ENCODE peak calls at places on chromosomes 11 and 22, in six cellular contexts. W is bronchial epithelial cell, T is lung, Z is heart left ventricle, R is glutamatergic neuron, O is cardiac fibroblast. L is an unnamed sample.

GRCh38 chr22:41034741-41035140 is 57.7 kb upstream of the EP300 start:
- DNase-seq in W (no peak), T (no peak), Z (no peak), R (no peak), O (no peak), L (no peak)

GRCh38 chr11:66509131-66509561 is 1.3 kb upstream of the BBS1 start:
- DNase-seq in W (no peak), T (no peak), Z (no peak), R (no peak), O (no peak), L (no peak)

GRCh38 chr11:42524534-42525227 is 787.1 kb upstream of the API5 start:
- DNase-seq in W (peak), T (peak), Z (peak), R (peak), O (peak), L (peak)

GRCh38 chr11:95641506-95641905 is 148.1 kb downstream of the FAM76B start:
- DNase-seq in W (peak), T (peak), Z (no peak), R (no peak), O (no peak), L (peak)

GRCh38 chr11:79119491-79120284 is 321.1 kb downstream of the TENM4 start:
- DNase-seq in W (no peak), T (no peak), Z (no peak), R (peak), O (no peak), L (no peak)

GRCh38 chr22:24952837-24953293 is 349 bp downstream of the KIAA1671 start:
- DNase-seq in W (peak), T (peak), Z (peak), R (peak), O (peak), L (no peak)

GRCh38 chr22:39559456-39560105 is 11.0 kb upstream of the CACNA1I start:
- DNase-seq in W (no peak), T (no peak), Z (no peak), R (peak), O (peak), L (peak)

GRCh38 chr22:33038836-33039235 is 19.3 kb downstream of the SYN3 start:
- DNase-seq in W (no peak), T (no peak), Z (no peak), R (no peak), O (no peak), L (no peak)

GRCh38 chr22:43014876-43015676 is at the start of gene PACSIN2:
- DNase-seq in W (peak), T (peak), Z (peak), R (peak), O (peak), L (peak)

GRCh38 chr11:64916040-64916847 is 765 bp downstream of the ATG2A start:
- DNase-seq in W (peak), T (peak), Z (no peak), R (no peak), O (peak), L (peak)

GRCh38 chr11:788009-788640 is 1.8 kb downstream of the CEND1 start:
- DNase-seq in W (no peak), T (no peak), Z (no peak), R (peak), O (no peak), L (no peak)
- TF ChIP-seq CTCF in W (no peak), T (no peak), Z (no peak), R (peak), O (no peak), L (peak)

GRCh38 chr11:88103337-88104206 is 71.7 kb downstream of the RAB38 start:
- DNase-seq in W (peak), T (peak), Z (no peak), R (peak), O (peak), L (peak)
- TF ChIP-seq CTCF in W (peak), T (no peak), Z (peak), R (peak), O (peak), L (peak)

GRCh38 chr11:40716344-40717178 is 742.9 kb downstream of the LRRC4C start:
- DNase-seq in W (no peak), T (no peak), Z (no peak), R (no peak), O (no peak), L (no peak)

DNA sequence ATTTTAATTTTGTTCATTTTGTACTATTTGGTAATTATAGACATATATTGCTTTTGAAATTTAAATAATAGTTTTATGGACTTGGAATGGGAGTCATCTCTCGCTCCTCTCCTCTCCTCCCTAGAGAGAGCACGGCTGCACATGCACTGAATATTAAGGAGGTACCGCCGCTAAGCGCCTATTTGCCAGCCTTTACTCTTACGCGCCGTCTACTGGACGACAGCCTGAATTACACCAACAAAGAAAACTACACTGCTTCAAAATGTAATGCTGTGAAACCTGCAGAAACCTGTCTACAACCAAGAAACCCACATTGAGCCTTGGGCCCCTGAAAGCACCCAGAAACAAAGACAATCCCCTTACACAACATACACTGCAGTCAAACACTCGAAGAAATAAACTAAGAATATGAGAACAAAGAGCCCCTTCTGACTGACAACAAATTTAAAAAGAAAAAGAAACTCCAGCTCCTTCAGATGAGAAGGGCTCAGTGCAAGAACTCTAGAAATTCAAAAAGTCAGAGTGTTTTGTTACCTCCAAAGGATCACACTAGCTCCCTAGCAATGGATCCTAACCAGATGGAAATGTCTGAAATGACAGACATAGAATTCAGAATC is 737.2 kb downstream of the LRRC4C start:
- DNase-seq in W (peak), T (no peak), Z (no peak), R (peak), O (peak), L (peak)
- TF ChIP-seq CTCF in W (peak), T (no peak), Z (no peak), R (peak), O (peak), L (peak)

GRCh38 chr11:128470081-128470480 is 117.3 kb downstream of the ETS1 start:
- DNase-seq in W (no peak), T (no peak), Z (no peak), R (no peak), O (no peak), L (peak)

GRCh38 chr11:128471138-128471661 is 116.2 kb downstream of the ETS1 start:
- DNase-seq in W (no peak), T (no peak), Z (no peak), R (no peak), O (no peak), L (peak)

GRCh38 chr11:128467610-128468041 is 119.7 kb downstream of the ETS1 start:
- DNase-seq in W (peak), T (no peak), Z (peak), R (no peak), O (peak), L (no peak)

GRCh38 chr11:128468106-128468505 is 119.3 kb downstream of the ETS1 start:
- DNase-seq in W (no peak), T (no peak), Z (no peak), R (no peak), O (no peak), L (no peak)

GRCh38 chr11:128469220-128469619 is 118.1 kb downstream of the ETS1 start:
- DNase-seq in W (no peak), T (no peak), Z (no peak), R (no peak), O (no peak), L (peak)
- TF ChIP-seq CTCF in W (no peak), T (no peak), Z (no peak), R (no peak), O (no peak), L (peak)

DNA sequence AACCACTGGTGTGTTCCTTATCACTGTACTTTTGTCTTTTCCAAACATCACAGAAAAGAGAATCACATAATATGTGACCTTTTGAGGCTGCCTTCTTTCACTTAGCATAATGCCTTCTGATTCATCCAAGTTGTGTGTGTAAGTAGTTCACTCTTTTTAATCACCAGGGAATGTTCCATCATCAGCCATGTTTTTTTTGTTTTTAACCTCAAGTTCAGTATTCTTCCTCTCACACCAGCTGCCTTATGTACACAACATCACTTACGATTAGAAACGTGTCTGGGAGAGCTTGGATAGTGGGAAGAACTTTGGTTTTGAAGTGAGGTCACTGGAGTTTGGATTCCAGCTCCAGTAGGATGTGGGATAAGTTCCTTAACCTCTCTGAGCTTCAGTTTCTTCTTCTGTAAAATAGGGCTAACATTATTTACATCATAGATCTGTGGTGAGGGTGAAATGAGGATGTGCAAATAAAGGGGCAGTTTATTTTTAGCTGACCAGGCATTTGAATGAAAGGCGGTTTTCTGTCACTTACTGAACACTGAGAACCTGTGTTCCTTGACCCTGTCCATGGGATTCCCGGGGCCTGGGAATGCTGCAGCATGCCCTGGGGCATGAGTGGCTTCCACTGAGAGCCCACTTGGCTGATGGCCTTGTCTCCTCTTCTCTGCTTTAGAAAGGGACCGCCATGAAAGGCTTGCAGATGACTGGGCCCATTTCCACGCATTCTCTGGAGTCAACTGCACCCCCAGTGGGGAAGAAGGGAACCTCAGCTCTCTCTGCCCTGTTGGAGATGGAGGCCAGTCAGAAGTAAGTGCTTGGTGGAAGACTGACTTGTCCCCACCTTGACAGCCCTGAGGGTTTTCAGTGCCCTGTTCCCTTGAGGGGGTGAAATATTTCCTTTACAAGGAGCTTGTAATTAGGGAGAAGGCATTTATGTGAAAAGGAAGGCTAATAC is 92.6 kb downstream of the DEPDC5 start:
- DNase-seq in W (no peak), T (no peak), Z (no peak), R (no peak), O (peak), L (peak)
- TF ChIP-seq CTCF in W (peak), T (no peak), Z (no peak), R (peak), O (peak), L (peak)

DNA sequence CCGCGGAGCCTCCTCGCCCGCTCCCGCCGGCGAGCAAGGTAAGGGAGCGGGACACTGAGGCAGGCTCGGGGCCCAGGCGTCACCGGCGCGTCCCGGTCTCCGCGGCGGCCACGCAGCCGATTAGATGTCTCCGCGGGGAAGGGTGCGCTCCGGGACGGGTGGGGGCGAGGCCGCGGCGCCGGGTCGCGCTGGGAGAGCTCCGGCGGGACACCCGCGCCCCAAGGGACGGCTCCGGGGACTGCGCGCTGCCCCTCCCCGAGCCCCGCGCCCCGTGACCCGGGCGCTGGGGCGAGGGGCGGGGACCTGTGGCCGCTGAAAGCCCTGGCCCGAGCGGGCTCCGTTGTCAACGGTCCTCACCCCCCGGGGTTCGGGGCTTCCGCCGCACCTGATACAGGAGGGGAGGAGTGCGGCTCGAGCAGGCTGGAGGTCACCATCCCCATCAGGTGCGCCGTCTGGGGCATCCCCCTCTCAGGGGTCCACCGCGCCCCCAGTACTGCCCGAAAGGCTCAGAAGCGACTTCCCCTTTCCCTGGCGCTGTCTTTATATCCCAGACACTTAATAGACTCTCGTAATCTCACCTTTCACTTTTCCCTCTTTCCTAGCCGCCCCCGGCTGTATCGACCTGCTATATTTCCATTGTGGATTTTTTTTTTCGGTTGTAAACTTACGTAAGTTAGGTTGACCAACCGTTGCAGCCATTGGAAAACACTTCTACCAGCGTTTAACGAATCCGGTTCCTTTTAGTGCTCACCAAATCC is 566 bp downstream of the PPFIA1 start:
- DNase-seq in W (peak), T (peak), Z (peak), R (peak), O (peak), L (peak)
- TF ChIP-seq CTCF in W (no peak), T (no peak), Z (no peak), R (no peak), O (no peak), L (peak)

GRCh38 chr11:113372317-113372716 is 15.3 kb upstream of the ANKK1 start:
- DNase-seq in W (peak), T (no peak), Z (no peak), R (no peak), O (no peak), L (no peak)
- TF ChIP-seq CTCF in W (no peak), T (no peak), Z (no peak), R (no peak), O (no peak), L (no peak)

DNA sequence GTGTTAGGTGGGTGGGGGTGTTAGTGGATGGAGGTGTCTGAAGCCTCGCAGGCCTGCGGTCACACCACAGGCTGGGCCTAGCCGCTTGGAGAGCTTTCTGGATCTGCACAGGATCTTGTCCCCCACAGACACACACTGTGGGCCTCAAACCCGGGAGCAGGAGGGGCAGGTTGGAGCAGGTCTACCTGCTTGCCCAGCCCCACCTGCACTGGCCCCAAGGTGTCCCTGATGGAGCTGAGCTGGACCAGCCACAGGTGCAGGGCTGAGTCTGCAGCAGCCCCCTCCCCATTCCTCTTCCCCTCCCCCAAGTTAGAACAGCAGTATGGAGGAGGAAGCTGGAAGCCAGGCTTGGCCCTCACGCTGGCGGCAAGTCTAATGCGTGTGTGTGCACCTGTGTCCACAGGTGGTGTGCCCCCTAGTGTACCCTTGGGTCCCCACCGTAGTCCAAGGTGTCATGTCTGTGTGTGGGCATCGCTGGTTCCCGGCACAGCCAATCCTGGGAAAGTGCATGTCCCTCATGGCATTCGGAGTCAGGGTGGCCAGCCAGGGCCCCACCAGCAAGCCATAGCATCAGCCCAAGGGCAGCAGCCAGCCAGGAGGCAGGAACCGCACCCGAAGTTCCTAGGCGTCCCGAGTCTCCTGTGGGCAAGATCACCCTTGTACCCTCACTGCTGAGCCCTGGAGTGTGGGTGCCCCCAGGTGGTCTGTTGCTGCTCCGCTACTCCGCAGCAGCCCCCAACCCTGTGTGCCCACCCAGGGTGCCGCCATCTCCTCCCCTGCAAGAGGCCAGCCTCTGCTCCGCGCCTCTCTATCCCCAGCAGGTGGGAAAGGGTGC is 2.0 kb upstream of the GATD1 start:
- DNase-seq in W (no peak), T (no peak), Z (peak), R (peak), O (no peak), L (peak)
- TF ChIP-seq CTCF in W (no peak), T (no peak), Z (no peak), R (no peak), O (no peak), L (no peak)